ENCODE peak calls at places on chromosome 14, in nine cellular contexts. S is cardiac muscle cell, Q is WTC11, A is mammary epithelial cell, N is cardiac fibroblast, E is PC-3, X is Calu3, M is PC-9, R is BJ. D is an unnamed sample.

GRCh38 chr14:42391146-42391821 is 784.6 kb downstream of the LRFN5 start:
- DNase-seq in S (no peak), Q (no peak), A (no peak), N (no peak), E (no peak), X (no peak), M (no peak), R (no peak), D (no peak)

GRCh38 chr14:30214014-30214413 is 286.4 kb upstream of the PRKD1 start:
- DNase-seq in S (peak; percentile 39), Q (no peak), A (peak; percentile 59), N (peak; percentile 39), E (peak; percentile 12), X (no peak), M (no peak), R (no peak), D (no peak)

GRCh38 chr14:52286659-52287649 is 19.5 kb downstream of the PTGDR start:
- DNase-seq in S (no peak), Q (no peak), A (no peak), N (no peak), E (no peak), X (no peak), M (no peak), R (no peak), D (no peak)

GRCh38 chr14:75232597-75232996 is 46.0 kb upstream of the FOS start:
- DNase-seq in S (no peak), Q (no peak), A (no peak), N (no peak), E (no peak), X (no peak), M (no peak), R (no peak), D (no peak)

GRCh38 chr14:69161590-69161989 is 8.7 kb upstream of the DCAF5 start:
- DNase-seq in S (no peak), Q (no peak), A (no peak), N (no peak), E (no peak), X (no peak), M (no peak), R (no peak), D (no peak)

GRCh38 chr14:51845811-51846210 is 14.6 kb upstream of the GNG2 start:
- DNase-seq in S (peak; percentile 17), Q (no peak), A (no peak), N (no peak), E (no peak), X (no peak), M (no peak), R (no peak), D (no peak)

GRCh38 chr14:24296341-24297157 is 3.0 kb downstream of the DHRS1 start:
- DNase-seq in S (peak; percentile 92), Q (peak; percentile 54), A (peak; percentile 90), N (peak; percentile 92), E (peak; percentile 86), X (peak; percentile 70), M (peak; percentile 43), R (peak; percentile 49), D (peak; percentile 67)

GRCh38 chr14:36020120-36021029 is 156.1 kb downstream of the PTCSC3 start:
- DNase-seq in S (no peak), Q (no peak), A (no peak), N (no peak), E (no peak), X (no peak), M (no peak), R (no peak), D (no peak)

GRCh38 chr14:61281186-61281676 is at the start of gene TMEM30B:
- DNase-seq in S (no peak), Q (peak; percentile 85), A (peak; percentile 87), N (no peak), E (peak; percentile 99), X (peak; percentile 94), M (peak; percentile 98), R (no peak), D (no peak)

GRCh38 chr14:92315050-92315785 is 7.7 kb upstream of the SLC24A4 start:
- DNase-seq in S (no peak), Q (no peak), A (no peak), N (no peak), E (no peak), X (no peak), M (no peak), R (no peak), D (no peak)

GRCh38 chr14:54901380-54902142 is 1.1 kb downstream of the GCH1 start:
- DNase-seq in S (no peak), Q (no peak), A (no peak), N (peak; percentile 12), E (peak; percentile 58), X (peak; percentile 32), M (no peak), R (no peak), D (no peak)

GRCh38 chr14:63203618-63204406 is 431 bp upstream of the RHOJ start:
- DNase-seq in S (peak; percentile 99), Q (peak; percentile 25), A (peak; percentile 93), N (peak; percentile 99), E (peak; percentile 53), X (peak; percentile 57), M (peak; percentile 28), R (peak; percentile 89), D (peak; percentile 32)

GRCh38 chr14:59455411-59455810 is 9.8 kb downstream of the GPR135 start:
- DNase-seq in S (peak; percentile 40), Q (no peak), A (no peak), N (peak; percentile 73), E (no peak), X (no peak), M (no peak), R (no peak), D (no peak)

GRCh38 chr14:101033006-101033405 is 129.5 kb upstream of the RTL1 start:
- DNase-seq in S (no peak), Q (no peak), A (no peak), N (no peak), E (no peak), X (no peak), M (no peak), R (no peak), D (no peak)

DNA sequence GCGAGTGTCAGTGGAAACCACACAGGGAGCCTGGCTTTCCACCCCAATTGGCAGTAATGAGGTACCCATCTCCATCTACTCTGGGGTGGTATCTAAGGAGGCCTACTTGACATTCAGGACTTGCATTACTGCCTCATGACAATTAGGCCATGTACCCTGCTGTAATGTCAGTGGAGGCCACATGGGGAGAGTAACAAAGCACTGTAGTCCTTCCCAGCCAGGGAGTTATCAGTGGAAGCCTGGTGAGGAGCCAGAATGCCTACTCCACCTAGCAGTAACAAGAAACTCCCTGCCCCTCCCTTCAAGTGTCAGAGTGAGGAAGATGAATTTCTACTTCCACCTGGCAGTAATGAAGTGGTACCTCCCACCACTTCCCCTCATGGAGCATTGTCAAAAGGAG is 12.5 kb downstream of the TIMM9 start:
- DNase-seq in S (peak; percentile 4), Q (no peak), A (no peak), N (peak; percentile 9), E (peak; percentile 55), X (no peak), M (no peak), R (no peak), D (no peak)
- TF ChIP-seq CTCF in S (no peak), Q (no peak), A (peak; percentile 5), N (no peak), E (peak; percentile 42), X (no peak), M (no peak), R (no peak), D (no peak)

GRCh38 chr14:102798926-102799325 is 21.7 kb downstream of the TRAF3 start:
- DNase-seq in S (no peak), Q (no peak), A (no peak), N (no peak), E (no peak), X (no peak), M (no peak), R (no peak), D (no peak)

GRCh38 chr14:102796661-102797190 is 19.5 kb downstream of the TRAF3 start:
- DNase-seq in S (no peak), Q (no peak), A (no peak), N (no peak), E (no peak), X (no peak), M (no peak), R (no peak), D (no peak)

GRCh38 chr14:102799684-102800562 is 22.7 kb downstream of the TRAF3 start:
- DNase-seq in S (peak; percentile 83), Q (no peak), A (no peak), N (peak; percentile 84), E (no peak), X (no peak), M (no peak), R (peak; percentile 97), D (no peak)

GRCh38 chr14:102793531-102794328 is 16.5 kb downstream of the TRAF3 start:
- DNase-seq in S (no peak), Q (no peak), A (no peak), N (no peak), E (no peak), X (no peak), M (no peak), R (no peak), D (no peak)

DNA sequence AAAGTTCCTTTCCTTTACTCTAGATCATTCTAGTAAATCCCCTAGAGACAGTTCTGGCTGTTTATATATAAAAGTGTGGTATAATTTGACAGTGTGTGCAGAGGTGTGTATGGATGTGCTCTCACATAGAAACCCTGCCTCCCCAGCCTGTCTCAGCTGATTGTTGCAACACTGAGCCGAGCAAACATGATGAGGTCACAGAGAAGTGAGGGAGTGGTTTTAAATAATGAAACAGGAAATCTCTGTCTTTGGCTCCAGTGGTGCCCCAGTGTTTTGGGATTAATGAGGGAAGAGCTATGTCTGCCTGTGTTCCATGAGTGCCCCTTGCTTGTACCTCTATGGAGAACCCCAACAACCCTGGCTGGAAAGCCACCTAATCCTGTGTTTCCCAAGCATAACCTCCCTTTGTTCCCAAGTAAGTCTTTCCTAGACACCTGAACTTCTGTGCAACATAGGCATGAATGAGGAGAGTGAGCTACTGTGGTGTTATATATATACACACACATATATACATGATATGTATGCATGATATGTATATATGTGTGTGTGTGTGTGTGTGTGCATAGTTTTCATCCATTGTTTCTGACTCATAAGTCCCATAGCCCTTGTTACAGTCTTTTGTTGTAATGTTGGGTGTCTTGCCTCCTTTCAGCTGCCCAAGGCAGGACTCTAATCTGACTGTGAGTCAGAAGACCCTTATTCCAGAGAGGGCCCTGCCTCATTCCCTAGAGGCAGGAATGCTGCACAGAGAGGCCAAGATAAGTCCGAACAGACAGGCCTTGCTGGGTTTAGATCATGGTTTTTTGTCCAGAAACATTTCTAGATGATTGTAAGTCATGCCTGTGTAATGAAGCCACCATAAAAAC is 18.0 kb downstream of the TRAF3 start:
- DNase-seq in S (peak; percentile 94), Q (no peak), A (peak; percentile 83), N (peak; percentile 93), E (peak; percentile 83), X (peak; percentile 62), M (peak; percentile 69), R (peak; percentile 54), D (no peak)
- TF ChIP-seq CTCF in S (peak; percentile 54), Q (no peak), A (peak; percentile 26), N (peak; percentile 61), E (no peak), X (no peak), M (no peak), R (peak; percentile 56), D (no peak)

GRCh38 chr14:102043251-102044025 is 43.4 kb downstream of the HSP90AA1 start:
- DNase-seq in S (no peak), Q (no peak), A (no peak), N (peak; percentile 12), E (peak; percentile 31), X (no peak), M (no peak), R (no peak), D (no peak)
- TF ChIP-seq CTCF in S (no peak), Q (no peak), A (no peak), N (no peak), E (no peak), X (no peak), M (no peak), R (no peak), D (no peak)

GRCh38 chr14:96256420-96256819 is 410 bp downstream of the BDKRB1 start:
- DNase-seq in S (no peak), Q (no peak), A (peak; percentile 79), N (no peak), E (no peak), X (no peak), M (no peak), R (no peak), D (no peak)
- TF ChIP-seq CTCF in S (peak; percentile 11), Q (no peak), A (peak; percentile 62), N (no peak), E (no peak), X (no peak), M (no peak), R (no peak), D (no peak)